ENCODE peak calls at places on chromosomes 2 and 18, in five cellular contexts. One of them, this sample, is unnamed.

GRCh38 chr2:147204102-147204501 is 640.7 kb upstream of the ACVR2A start:
- DNase-seq in tibial nerve: no peak
- DNase-seq in transverse colon: no peak
- DNase-seq in K562: no peak
- DNase-seq in A549: no peak
- DNase-seq in this sample: no peak

GRCh38 chr2:221572180-221572820 is at the start of gene EPHA4:
- DNase-seq in transverse colon: peak; percentile 91
- DNase-seq in K562: peak; percentile 65
- DNase-seq in A549: peak; percentile 79
- DNase-seq in tibial nerve: peak; percentile 79
- DNase-seq in this sample: peak; percentile 86

GRCh38 chr18:62384610-62385097 is 59.5 kb downstream of the TNFRSF11A start:
- DNase-seq in A549: peak; percentile 21
- DNase-seq in tibial nerve: no peak
- DNase-seq in K562: no peak
- DNase-seq in transverse colon: no peak
- DNase-seq in this sample: peak; percentile 76

GRCh38 chr18:55863876-55864275 is 275.9 kb upstream of the TCF4 start:
- DNase-seq in tibial nerve: no peak
- DNase-seq in K562: no peak
- DNase-seq in transverse colon: no peak
- DNase-seq in A549: no peak
- DNase-seq in this sample: no peak

GRCh38 chr2:71250945-71251344 is 24.0 kb upstream of the PAIP2B start:
- DNase-seq in tibial nerve: no peak
- DNase-seq in K562: no peak
- DNase-seq in A549: no peak
- DNase-seq in transverse colon: no peak
- DNase-seq in this sample: no peak

GRCh38 chr2:70745276-70745675 is 22.7 kb downstream of the ADD2 start:
- DNase-seq in K562: no peak
- DNase-seq in tibial nerve: no peak
- DNase-seq in A549: no peak
- DNase-seq in transverse colon: no peak
- DNase-seq in this sample: no peak

GRCh38 chr2:144702051-144702450 is 182.1 kb upstream of the ZEB2 start:
- DNase-seq in A549: no peak
- DNase-seq in K562: no peak
- DNase-seq in transverse colon: no peak
- DNase-seq in tibial nerve: no peak
- DNase-seq in this sample: no peak

GRCh38 chr2:33607905-33608304 is 8.8 kb upstream of the FAM98A start:
- DNase-seq in K562: no peak
- DNase-seq in A549: no peak
- DNase-seq in transverse colon: no peak
- DNase-seq in tibial nerve: no peak
- DNase-seq in this sample: no peak

GRCh38 chr18:37385846-37386435 is 179.7 kb downstream of the CELF4 start:
- DNase-seq in A549: peak; percentile 27
- DNase-seq in tibial nerve: no peak
- DNase-seq in transverse colon: no peak
- DNase-seq in K562: peak; percentile 42
- DNase-seq in this sample: no peak

GRCh38 chr2:115396579-115396978 is 954.1 kb downstream of the DPP10 start:
- DNase-seq in transverse colon: no peak
- DNase-seq in K562: no peak
- DNase-seq in tibial nerve: no peak
- DNase-seq in A549: no peak
- DNase-seq in this sample: no peak

GRCh38 chr18:24055878-24056277 is 41.3 kb downstream of the TTC39C start:
- DNase-seq in A549: no peak
- DNase-seq in transverse colon: no peak
- DNase-seq in tibial nerve: no peak
- DNase-seq in K562: no peak
- DNase-seq in this sample: no peak

GRCh38 chr2:26346454-26347053 is at the start of gene ADGRF3:
- DNase-seq in K562: peak; percentile 32
- DNase-seq in transverse colon: peak; percentile 75
- DNase-seq in tibial nerve: no peak
- DNase-seq in A549: peak; percentile 57
- DNase-seq in this sample: peak; percentile 83

GRCh38 chr2:182715121-182715895 is 749 bp upstream of the DNAJC10 start:
- DNase-seq in tibial nerve: no peak
- DNase-seq in A549: peak; percentile 39
- DNase-seq in transverse colon: no peak
- DNase-seq in K562: peak; percentile 19
- DNase-seq in this sample: no peak

GRCh38 chr2:113281920-113282746 is 3.4 kb upstream of the PAX8 start:
- DNase-seq in transverse colon: no peak
- DNase-seq in A549: no peak
- DNase-seq in tibial nerve: no peak
- DNase-seq in K562: no peak
- DNase-seq in this sample: no peak

GRCh38 chr2:230777681-230778080 is 65.0 kb downstream of the CAB39 start:
- DNase-seq in tibial nerve: no peak
- DNase-seq in A549: no peak
- DNase-seq in K562: no peak
- DNase-seq in transverse colon: no peak
- DNase-seq in this sample: no peak

GRCh38 chr2:167651406-167652151 is 595.8 kb downstream of the STK39 start:
- DNase-seq in A549: no peak
- DNase-seq in transverse colon: no peak
- DNase-seq in K562: no peak
- DNase-seq in tibial nerve: no peak
- DNase-seq in this sample: no peak

GRCh38 chr2:113132622-113133021 is 5.2 kb downstream of the IL1RN start:
- DNase-seq in transverse colon: no peak
- DNase-seq in K562: no peak
- DNase-seq in tibial nerve: no peak
- DNase-seq in A549: no peak
- DNase-seq in this sample: peak; percentile 20

GRCh38 chr2:235551965-235552364 is 58.1 kb downstream of the AGAP1 start:
- DNase-seq in K562: peak; percentile 35
- DNase-seq in A549: peak; percentile 78
- DNase-seq in transverse colon: peak; percentile 76
- DNase-seq in tibial nerve: peak; percentile 33
- DNase-seq in this sample: peak; percentile 70

GRCh38 chr2:220309215-220309614 is 681.8 kb downstream of the SLC4A3 start:
- DNase-seq in A549: no peak
- DNase-seq in K562: no peak
- DNase-seq in tibial nerve: no peak
- DNase-seq in transverse colon: no peak
- DNase-seq in this sample: no peak

GRCh38 chr18:2672410-2672809 is 16.9 kb downstream of the SMCHD1 start:
- DNase-seq in tibial nerve: no peak
- DNase-seq in transverse colon: no peak
- DNase-seq in A549: no peak
- DNase-seq in K562: no peak
- DNase-seq in this sample: no peak

GRCh38 chr2:173357351-173357750 is 2.7 kb downstream of the CDCA7 start:
- DNase-seq in transverse colon: no peak
- DNase-seq in tibial nerve: no peak
- DNase-seq in K562: no peak
- DNase-seq in A549: no peak
- DNase-seq in this sample: no peak

GRCh38 chr2:122543815-122544214 is 788.4 kb downstream of the TSN start:
- DNase-seq in tibial nerve: no peak
- DNase-seq in transverse colon: no peak
- DNase-seq in A549: no peak
- DNase-seq in K562: no peak
- DNase-seq in this sample: no peak

GRCh38 chr2:77147154-77147553 is 375.0 kb downstream of the LRRTM4 start:
- DNase-seq in transverse colon: no peak
- DNase-seq in K562: no peak
- DNase-seq in tibial nerve: no peak
- DNase-seq in A549: no peak
- DNase-seq in this sample: no peak

GRCh38 chr2:104078431-104079157 is 775.3 kb upstream of the POU3F3 start:
- DNase-seq in A549: peak; percentile 2
- DNase-seq in K562: no peak
- DNase-seq in transverse colon: no peak
- DNase-seq in tibial nerve: no peak
- DNase-seq in this sample: no peak

GRCh38 chr18:3608488-3608887 is 158.5 kb downstream of the TGIF1 start:
- DNase-seq in transverse colon: no peak
- DNase-seq in A549: no peak
- DNase-seq in tibial nerve: no peak
- DNase-seq in K562: no peak
- DNase-seq in this sample: no peak

GRCh38 chr2:128379021-128380005 is 60.6 kb upstream of the HS6ST1 start:
- DNase-seq in transverse colon: peak; percentile 39
- DNase-seq in tibial nerve: peak; percentile 37
- DNase-seq in K562: no peak
- DNase-seq in A549: no peak
- DNase-seq in this sample: peak; percentile 45

GRCh38 chr18:9916067-9916684 is 2.4 kb downstream of the VAPA start:
- DNase-seq in K562: no peak
- DNase-seq in A549: no peak
- DNase-seq in transverse colon: no peak
- DNase-seq in tibial nerve: no peak
- DNase-seq in this sample: no peak

DNA sequence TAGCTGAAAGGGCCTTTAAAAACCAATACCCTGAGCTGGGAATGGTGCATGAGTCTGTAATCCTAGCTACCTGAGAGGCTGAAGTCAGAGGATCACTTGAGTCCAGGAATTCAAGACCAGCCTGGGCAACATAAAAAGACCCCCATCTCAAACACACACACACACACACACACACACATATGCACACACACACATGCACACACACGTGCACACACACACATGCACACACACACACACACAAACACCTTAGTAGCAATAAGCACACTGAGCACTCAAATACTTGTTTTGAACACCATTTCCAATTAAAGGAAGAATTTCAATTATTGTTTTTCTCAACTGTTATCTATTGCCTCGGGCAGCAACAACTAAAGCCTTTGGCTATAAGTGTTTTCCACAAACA is 25.6 kb upstream of the UBE2F start:
- DNase-seq in transverse colon: no peak
- DNase-seq in tibial nerve: no peak
- DNase-seq in K562: no peak
- DNase-seq in A549: no peak
- DNase-seq in this sample: no peak
- H3K4me1 ChIP-seq in transverse colon: no peaks in the 10 kb centered on the region
- H3K4me1 ChIP-seq in tibial nerve: no peaks in the 10 kb centered on the region
- H3K4me1 ChIP-seq in K562: peaks cover 31% of the 10 kb centered on the region
- H3K4me1 ChIP-seq in A549: peaks cover 17% of the 10 kb centered on the region
- H3K4me1 ChIP-seq in this sample: no peaks in the 10 kb centered on the region

GRCh38 chr18:8770655-8771054 is 65.3 kb downstream of the MTCL1 start:
- DNase-seq in A549: no peak
- DNase-seq in tibial nerve: no peak
- DNase-seq in transverse colon: no peak
- DNase-seq in K562: no peak
- DNase-seq in this sample: no peak

GRCh38 chr18:8776544-8776943 is 71.2 kb downstream of the MTCL1 start:
- DNase-seq in K562: no peak
- DNase-seq in transverse colon: no peak
- DNase-seq in tibial nerve: no peak
- DNase-seq in A549: no peak
- DNase-seq in this sample: no peak

GRCh38 chr18:8771930-8772329 is 66.6 kb downstream of the MTCL1 start:
- DNase-seq in transverse colon: peak; percentile 36
- DNase-seq in tibial nerve: no peak
- DNase-seq in K562: no peak
- DNase-seq in A549: no peak
- DNase-seq in this sample: no peak

GRCh38 chr18:8776013-8776515 is 70.7 kb downstream of the MTCL1 start:
- DNase-seq in tibial nerve: no peak
- DNase-seq in transverse colon: no peak
- DNase-seq in K562: no peak
- DNase-seq in A549: no peak
- DNase-seq in this sample: no peak

DNA sequence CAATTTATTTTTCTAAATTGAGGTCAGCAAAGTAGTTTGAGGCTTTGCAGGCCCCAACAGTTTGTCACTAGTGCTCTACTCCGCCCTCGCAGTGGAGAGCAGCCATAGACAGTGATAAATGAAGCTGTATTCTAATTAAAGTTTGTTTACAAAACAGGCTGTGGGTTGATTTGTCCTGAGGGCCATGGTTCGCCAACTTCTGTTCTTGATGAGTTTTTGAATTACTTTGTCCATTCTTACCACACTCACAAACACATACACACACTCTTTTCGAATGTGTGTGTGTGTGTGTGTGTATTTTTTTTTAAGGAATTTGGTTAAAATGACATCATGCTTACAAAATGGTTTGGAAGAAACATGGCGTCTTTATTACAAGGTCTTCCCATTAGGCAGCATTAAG is 68.6 kb downstream of the MTCL1 start:
- DNase-seq in A549: no peak
- DNase-seq in K562: no peak
- DNase-seq in tibial nerve: no peak
- DNase-seq in transverse colon: no peak
- DNase-seq in this sample: no peak
- TF ChIP-seq EP300 in A549: no peak
- TF ChIP-seq EP300 in K562: no peak
- TF ChIP-seq EP300 in tibial nerve: no peak
- TF ChIP-seq EP300 in transverse colon: peak; percentile 39
- TF ChIP-seq EP300 in this sample: no peak

GRCh38 chr2:61588566-61588965 is 50.4 kb upstream of the XPO1 start:
- DNase-seq in tibial nerve: no peak
- DNase-seq in transverse colon: no peak
- DNase-seq in K562: no peak
- DNase-seq in A549: no peak
- DNase-seq in this sample: no peak

GRCh38 chr2:61590214-61590613 is 52.1 kb upstream of the XPO1 start:
- DNase-seq in K562: no peak
- DNase-seq in A549: no peak
- DNase-seq in tibial nerve: no peak
- DNase-seq in transverse colon: no peak
- DNase-seq in this sample: no peak

GRCh38 chr2:61582191-61582590 is 44.0 kb upstream of the XPO1 start:
- DNase-seq in A549: peak; percentile 12
- DNase-seq in transverse colon: no peak
- DNase-seq in K562: no peak
- DNase-seq in tibial nerve: no peak
- DNase-seq in this sample: no peak

DNA sequence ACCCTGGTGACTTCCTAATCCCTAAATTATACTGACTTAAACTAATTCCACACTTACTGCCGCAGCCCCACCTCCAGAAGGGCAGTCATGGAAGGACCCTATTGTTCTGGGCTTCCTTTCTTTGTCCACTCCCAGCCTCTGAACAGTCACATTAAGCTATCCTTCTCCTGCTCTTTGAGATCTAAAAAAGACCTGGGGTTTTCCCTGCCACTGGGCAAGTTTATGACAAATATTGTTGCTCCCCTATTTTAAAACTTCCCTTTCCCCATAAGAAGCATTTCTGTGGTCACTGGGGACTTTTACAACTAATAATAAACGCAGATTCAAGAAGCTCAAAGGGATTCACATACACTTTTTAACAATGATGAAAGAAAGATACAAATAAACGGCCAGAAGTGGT is 47.2 kb upstream of the XPO1 start:
- DNase-seq in tibial nerve: no peak
- DNase-seq in transverse colon: no peak
- DNase-seq in A549: no peak
- DNase-seq in K562: no peak
- DNase-seq in this sample: no peak
- H3K27ac ChIP-seq in tibial nerve: no peak overlapping the region
- H3K27ac ChIP-seq in transverse colon: no peak overlapping the region
- H3K27ac ChIP-seq in A549: no peak overlapping the region
- H3K27ac ChIP-seq in K562: no peak overlapping the region
- H3K27ac ChIP-seq in this sample: no peak overlapping the region

GRCh38 chr2:188322569-188323531 is 31.2 kb downstream of the GULP1 start:
- DNase-seq in tibial nerve: no peak
- DNase-seq in K562: no peak
- DNase-seq in transverse colon: no peak
- DNase-seq in A549: peak; percentile 77
- DNase-seq in this sample: no peak
- H3K4me1 ChIP-seq in tibial nerve: peaks cover 9% of the 10 kb centered on the region
- H3K4me1 ChIP-seq in K562: peaks cover 6% of the 10 kb centered on the region
- H3K4me1 ChIP-seq in transverse colon: no peaks in the 10 kb centered on the region
- H3K4me1 ChIP-seq in A549: peaks cover 68% of the 10 kb centered on the region
- H3K4me1 ChIP-seq in this sample: peaks cover 8% of the 10 kb centered on the region

This sample was measured in upper lobe of left lung.